ENCODE peak calls at places on chromosomes 13 and 19, in seven cellular contexts. L, O, R, B, J, C and H are unnamed samples.

GRCh38 chr19:14677464-14677863 is 2.8 kb upstream of the ADGRE3 start:
- DNase-seq in O (no peak), R (no peak), C (no peak), B (no peak), L (no peak), J (peak; percentile 21), H (no peak)

GRCh38 chr13:114063545-114064515 is 68.6 kb downstream of the RASA3 start:
- DNase-seq in C (no peak), L (peak; percentile 68), O (no peak), J (peak; percentile 52), B (no peak), R (no peak), H (no peak)

GRCh38 chr13:48156466-48156865 is 61.6 kb upstream of the MED4 start:
- DNase-seq in J (peak; percentile 79), R (peak; percentile 55), C (no peak), L (peak; percentile 30), B (peak; percentile 49), O (no peak), H (no peak)

GRCh38 chr19:53594811-53595509 is 36.8 kb upstream of the DPRX start:
- DNase-seq in C (no peak), O (no peak), B (no peak), R (peak; percentile 97), J (no peak), L (no peak), H (no peak)

GRCh38 chr19:58001895-58002369 is 688 bp downstream of the ZNF606 start:
- DNase-seq in J (no peak), L (no peak), C (no peak), O (no peak), R (no peak), B (no peak), H (peak; percentile 23)

GRCh38 chr19:10617409-10618121 is 7.8 kb upstream of the SLC44A2 start:
- DNase-seq in O (no peak), R (no peak), L (no peak), C (no peak), B (no peak), J (no peak), H (no peak)

GRCh38 chr19:30718728-30719127 is 346.5 kb downstream of the ZNF536 start:
- DNase-seq in O (no peak), B (no peak), J (no peak), C (no peak), L (no peak), R (no peak), H (no peak)

GRCh38 chr19:49119411-49120324 is at the start of gene PPFIA3:
- DNase-seq in L (peak; percentile 77), O (no peak), B (no peak), J (peak; percentile 41), C (no peak), R (peak; percentile 87), H (peak; percentile 50)

GRCh38 chr13:112849500-112849899 is 119.5 kb upstream of the MCF2L start:
- DNase-seq in R (no peak), C (peak; percentile 100), J (no peak), L (no peak), B (no peak), O (no peak), H (peak; percentile 63)